ENCODE peak calls at places on chromosomes 6 and 20, in six cellular contexts. One of them, this sample, is unnamed.

GRCh38 chr6:157513619-157514485 is 132.9 kb downstream of the ZDHHC14 start:
- DNase-seq in bronchial epithelial cell: no peak
- DNase-seq in pancreas: no peak
- DNase-seq in GM13977: no peak
- DNase-seq in foreskin fibroblast: no peak
- DNase-seq in osteoblast: no peak
- DNase-seq in this sample: no peak

GRCh38 chr20:3592931-3593330 is 70.3 kb downstream of the GFRA4 start:
- DNase-seq in bronchial epithelial cell: no peak
- DNase-seq in pancreas: no peak
- DNase-seq in GM13977: no peak
- DNase-seq in foreskin fibroblast: no peak
- DNase-seq in osteoblast: peak; percentile 31
- DNase-seq in this sample: no peak

GRCh38 chr6:43970068-43970912 is 157.0 kb downstream of the MRPL14 start:
- DNase-seq in bronchial epithelial cell: no peak
- DNase-seq in pancreas: no peak
- DNase-seq in GM13977: no peak
- DNase-seq in foreskin fibroblast: no peak
- DNase-seq in osteoblast: no peak
- DNase-seq in this sample: no peak

GRCh38 chr6:11754625-11755289 is 23.8 kb downstream of the ADTRP start:
- DNase-seq in bronchial epithelial cell: peak; percentile 77
- DNase-seq in pancreas: no peak
- DNase-seq in GM13977: no peak
- DNase-seq in foreskin fibroblast: peak; percentile 84
- DNase-seq in osteoblast: no peak
- DNase-seq in this sample: no peak

GRCh38 chr6:40537446-40537845 is 49.7 kb downstream of the LRFN2 start:
- DNase-seq in bronchial epithelial cell: no peak
- DNase-seq in pancreas: no peak
- DNase-seq in GM13977: no peak
- DNase-seq in foreskin fibroblast: no peak
- DNase-seq in osteoblast: no peak
- DNase-seq in this sample: no peak

GRCh38 chr6:27940766-27941165 is 16.3 kb upstream of the OR2B6 start:
- DNase-seq in bronchial epithelial cell: peak; percentile 7
- DNase-seq in pancreas: no peak
- DNase-seq in GM13977: no peak
- DNase-seq in foreskin fibroblast: no peak
- DNase-seq in osteoblast: no peak
- DNase-seq in this sample: no peak

GRCh38 chr6:16162003-16162402 is 33.1 kb downstream of the MYLIP start:
- DNase-seq in bronchial epithelial cell: no peak
- DNase-seq in pancreas: no peak
- DNase-seq in GM13977: no peak
- DNase-seq in foreskin fibroblast: no peak
- DNase-seq in osteoblast: no peak
- DNase-seq in this sample: no peak

GRCh38 chr6:168937061-168937460 is 316.6 kb downstream of the THBS2 start:
- DNase-seq in bronchial epithelial cell: peak; percentile 1
- DNase-seq in pancreas: no peak
- DNase-seq in GM13977: no peak
- DNase-seq in foreskin fibroblast: peak; percentile 48
- DNase-seq in osteoblast: no peak
- DNase-seq in this sample: peak; percentile 2

GRCh38 chr6:84762220-84762940 is 2.0 kb downstream of the TBX18 start:
- DNase-seq in bronchial epithelial cell: no peak
- DNase-seq in pancreas: no peak
- DNase-seq in GM13977: no peak
- DNase-seq in foreskin fibroblast: no peak
- DNase-seq in osteoblast: peak; percentile 68
- DNase-seq in this sample: no peak

GRCh38 chr6:36296240-36296639 is 26.4 kb downstream of the PNPLA1 start:
- DNase-seq in bronchial epithelial cell: peak; percentile 31
- DNase-seq in pancreas: no peak
- DNase-seq in GM13977: no peak
- DNase-seq in foreskin fibroblast: no peak
- DNase-seq in osteoblast: peak; percentile 88
- DNase-seq in this sample: no peak

GRCh38 chr20:13494019-13494418 is 144.7 kb downstream of the TASP1 start:
- DNase-seq in bronchial epithelial cell: peak; percentile 69
- DNase-seq in pancreas: no peak
- DNase-seq in GM13977: no peak
- DNase-seq in foreskin fibroblast: no peak
- DNase-seq in osteoblast: no peak
- DNase-seq in this sample: no peak

GRCh38 chr6:44456966-44457292 is 69.4 kb downstream of the CDC5L start:
- DNase-seq in bronchial epithelial cell: no peak
- DNase-seq in pancreas: no peak
- DNase-seq in GM13977: no peak
- DNase-seq in foreskin fibroblast: no peak
- DNase-seq in osteoblast: no peak
- DNase-seq in this sample: no peak

GRCh38 chr20:5078399-5078958 is 41.3 kb downstream of the PCNA start:
- DNase-seq in bronchial epithelial cell: peak; percentile 68
- DNase-seq in pancreas: no peak
- DNase-seq in GM13977: peak; percentile 84
- DNase-seq in foreskin fibroblast: no peak
- DNase-seq in osteoblast: peak; percentile 69
- DNase-seq in this sample: no peak

GRCh38 chr6:153129873-153130514 is 1.1 kb downstream of the RGS17 start:
- DNase-seq in bronchial epithelial cell: no peak
- DNase-seq in pancreas: no peak
- DNase-seq in GM13977: peak; percentile 41
- DNase-seq in foreskin fibroblast: no peak
- DNase-seq in osteoblast: peak; percentile 93
- DNase-seq in this sample: no peak

GRCh38 chr6:148602136-148602535 is 144.7 kb upstream of the UST start:
- DNase-seq in bronchial epithelial cell: no peak
- DNase-seq in pancreas: no peak
- DNase-seq in GM13977: no peak
- DNase-seq in foreskin fibroblast: no peak
- DNase-seq in osteoblast: no peak
- DNase-seq in this sample: no peak

GRCh38 chr6:144064402-144064830 is 31.0 kb downstream of the SF3B5 start:
- DNase-seq in bronchial epithelial cell: no peak
- DNase-seq in pancreas: no peak
- DNase-seq in GM13977: peak; percentile 66
- DNase-seq in foreskin fibroblast: no peak
- DNase-seq in osteoblast: no peak
- DNase-seq in this sample: no peak

GRCh38 chr6:47567586-47567985 is 90.0 kb downstream of the CD2AP start:
- DNase-seq in bronchial epithelial cell: no peak
- DNase-seq in pancreas: no peak
- DNase-seq in GM13977: no peak
- DNase-seq in foreskin fibroblast: no peak
- DNase-seq in osteoblast: no peak
- DNase-seq in this sample: no peak

GRCh38 chr6:132812255-132812732 is 2.1 kb upstream of the RPS12 start:
- DNase-seq in bronchial epithelial cell: peak; percentile 61
- DNase-seq in pancreas: no peak
- DNase-seq in GM13977: no peak
- DNase-seq in foreskin fibroblast: no peak
- DNase-seq in osteoblast: peak; percentile 74
- DNase-seq in this sample: no peak

GRCh38 chr6:115882174-115882573 is 178.5 kb downstream of the FRK start:
- DNase-seq in bronchial epithelial cell: peak; percentile 97
- DNase-seq in pancreas: no peak
- DNase-seq in GM13977: no peak
- DNase-seq in foreskin fibroblast: no peak
- DNase-seq in osteoblast: no peak
- DNase-seq in this sample: no peak

GRCh38 chr6:107330190-107330589 is 129.2 kb downstream of the PDSS2 start:
- DNase-seq in bronchial epithelial cell: no peak
- DNase-seq in pancreas: no peak
- DNase-seq in GM13977: peak; percentile 52
- DNase-seq in foreskin fibroblast: no peak
- DNase-seq in osteoblast: no peak
- DNase-seq in this sample: no peak

GRCh38 chr6:125952764-125953501 is 3.6 kb upstream of the HINT3 start:
- DNase-seq in bronchial epithelial cell: no peak
- DNase-seq in pancreas: no peak
- DNase-seq in GM13977: peak; percentile 19
- DNase-seq in foreskin fibroblast: no peak
- DNase-seq in osteoblast: peak; percentile 73
- DNase-seq in this sample: no peak

GRCh38 chr20:24730750-24731149 is 218.3 kb upstream of the CST7 start:
- DNase-seq in bronchial epithelial cell: no peak
- DNase-seq in pancreas: no peak
- DNase-seq in GM13977: no peak
- DNase-seq in foreskin fibroblast: no peak
- DNase-seq in osteoblast: no peak
- DNase-seq in this sample: no peak

GRCh38 chr20:42846784-42847490 is 342.8 kb downstream of the PTPRT start:
- DNase-seq in bronchial epithelial cell: no peak
- DNase-seq in pancreas: no peak
- DNase-seq in GM13977: no peak
- DNase-seq in foreskin fibroblast: no peak
- DNase-seq in osteoblast: no peak
- DNase-seq in this sample: no peak

GRCh38 chr20:32484221-32485125 is 100.7 kb downstream of the NOL4L start:
- DNase-seq in bronchial epithelial cell: no peak
- DNase-seq in pancreas: no peak
- DNase-seq in GM13977: peak; percentile 39
- DNase-seq in foreskin fibroblast: no peak
- DNase-seq in osteoblast: peak; percentile 89
- DNase-seq in this sample: no peak

GRCh38 chr20:5741089-5741488 is 9.1 kb upstream of the SHLD1 start:
- DNase-seq in bronchial epithelial cell: no peak
- DNase-seq in pancreas: no peak
- DNase-seq in GM13977: no peak
- DNase-seq in foreskin fibroblast: no peak
- DNase-seq in osteoblast: no peak
- DNase-seq in this sample: no peak

GRCh38 chr6:168046696-168047095 is 32.3 kb downstream of the FRMD1 start:
- DNase-seq in bronchial epithelial cell: no peak
- DNase-seq in pancreas: no peak
- DNase-seq in GM13977: no peak
- DNase-seq in foreskin fibroblast: no peak
- DNase-seq in osteoblast: peak; percentile 68
- DNase-seq in this sample: no peak

DNA sequence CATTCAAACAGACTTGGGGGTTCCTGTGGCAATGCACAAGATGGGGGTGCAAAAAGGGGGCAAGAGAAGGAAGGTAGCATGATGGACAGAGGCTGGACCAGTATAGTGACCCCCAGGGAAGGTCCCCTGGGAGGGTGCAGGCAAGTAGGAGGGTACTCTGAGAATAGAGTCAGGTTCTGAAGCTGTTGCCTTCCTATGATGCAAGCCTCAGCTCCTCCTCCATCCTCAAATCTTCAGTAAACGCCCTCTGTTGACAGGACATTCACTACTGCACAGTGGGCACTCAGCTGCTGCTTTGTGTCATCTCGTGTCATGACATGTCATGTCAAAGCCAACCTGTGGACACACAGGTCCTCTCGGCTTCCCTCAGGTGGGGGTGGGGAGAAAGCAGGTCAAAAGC is 5.8 kb upstream of the SDCBP2 start:
- DNase-seq in bronchial epithelial cell: peak; percentile 67
- DNase-seq in pancreas: no peak
- DNase-seq in GM13977: no peak
- DNase-seq in foreskin fibroblast: no peak
- DNase-seq in osteoblast: peak; percentile 14
- DNase-seq in this sample: no peak
- TF ChIP-seq CTCF in bronchial epithelial cell: peak; percentile 56
- TF ChIP-seq CTCF in pancreas: no peak
- TF ChIP-seq CTCF in GM13977: no peak
- TF ChIP-seq CTCF in foreskin fibroblast: no peak
- TF ChIP-seq CTCF in osteoblast: no peak
- TF ChIP-seq CTCF in this sample: no peak

DNA sequence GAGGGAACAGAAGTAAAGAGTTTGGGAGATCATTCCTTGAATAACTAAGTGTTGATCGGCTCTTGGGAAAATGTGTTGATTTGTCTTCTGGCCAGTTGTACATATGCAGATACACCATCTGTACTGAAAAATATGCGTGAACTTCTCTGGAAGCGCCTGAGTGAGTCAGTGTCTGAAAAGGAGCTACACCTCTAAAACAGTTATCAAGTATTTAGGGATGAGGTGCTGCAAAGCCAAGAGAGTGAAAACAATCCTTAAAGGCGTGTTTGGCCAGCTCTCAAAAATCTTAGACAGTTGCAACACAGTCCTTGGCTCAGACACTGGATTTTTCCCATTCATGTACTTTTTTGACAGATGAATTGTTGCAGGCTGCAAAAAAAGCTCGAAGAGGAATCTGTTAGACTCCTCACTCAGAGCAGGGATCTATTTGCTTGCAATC is 61.3 kb downstream of the BMP6 start:
- DNase-seq in bronchial epithelial cell: peak; percentile 10
- DNase-seq in pancreas: no peak
- DNase-seq in GM13977: no peak
- DNase-seq in foreskin fibroblast: peak; percentile 20
- DNase-seq in osteoblast: peak; percentile 51
- DNase-seq in this sample: no peak
- TF ChIP-seq CTCF in bronchial epithelial cell: no peak
- TF ChIP-seq CTCF in pancreas: no peak
- TF ChIP-seq CTCF in GM13977: no peak
- TF ChIP-seq CTCF in foreskin fibroblast: no peak
- TF ChIP-seq CTCF in osteoblast: no peak
- TF ChIP-seq CTCF in this sample: no peak

DNA sequence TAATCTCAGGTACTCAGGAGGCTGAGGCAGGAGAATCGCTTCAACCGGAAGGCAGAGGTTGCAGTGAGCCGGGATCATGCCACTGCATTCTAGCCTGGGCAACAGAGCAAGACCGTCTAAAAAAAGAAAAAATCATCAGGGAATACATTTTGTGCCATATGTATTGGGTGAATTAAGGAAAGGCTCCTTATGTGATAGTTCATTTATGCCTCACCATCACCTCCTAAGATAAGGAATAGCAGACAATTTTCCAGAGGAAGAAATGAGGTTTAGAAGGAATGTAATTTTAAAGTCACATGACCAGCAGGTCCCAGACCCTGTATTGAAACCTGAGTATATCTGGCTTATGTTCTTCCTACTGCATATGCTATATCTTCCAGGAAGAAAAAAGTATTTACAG is 93.9 kb upstream of the FOXC1 start:
- DNase-seq in bronchial epithelial cell: no peak
- DNase-seq in pancreas: no peak
- DNase-seq in GM13977: no peak
- DNase-seq in foreskin fibroblast: no peak
- DNase-seq in osteoblast: no peak
- DNase-seq in this sample: no peak
- TF ChIP-seq CTCF in bronchial epithelial cell: no peak
- TF ChIP-seq CTCF in pancreas: no peak
- TF ChIP-seq CTCF in GM13977: no peak
- TF ChIP-seq CTCF in foreskin fibroblast: no peak
- TF ChIP-seq CTCF in osteoblast: no peak
- TF ChIP-seq CTCF in this sample: no peak

GRCh38 chr6:30447237-30447636 is 42.1 kb upstream of the HLA-E start:
- DNase-seq in bronchial epithelial cell: peak; percentile 18
- DNase-seq in pancreas: no peak
- DNase-seq in GM13977: no peak
- DNase-seq in foreskin fibroblast: no peak
- DNase-seq in osteoblast: no peak
- DNase-seq in this sample: no peak
- TF ChIP-seq CTCF in bronchial epithelial cell: peak; percentile 17
- TF ChIP-seq CTCF in pancreas: no peak
- TF ChIP-seq CTCF in GM13977: no peak
- TF ChIP-seq CTCF in foreskin fibroblast: no peak
- TF ChIP-seq CTCF in osteoblast: peak; percentile 54
- TF ChIP-seq CTCF in this sample: peak; percentile 24